ENCODE peak calls at places on chromosomes 5 and 9, in four cellular contexts. F is OCI-LY7, E is type B pancreatic cell, N is cardiac fibroblast. Z is an unnamed sample.

GRCh38 chr5:175896641-175897040 is 25.3 kb downstream of the CPLX2 start:
- DNase-seq in F (no peak), E (no peak), N (no peak), Z (no peak)

GRCh38 chr9:36995927-36996471 is 38.1 kb downstream of the PAX5 start:
- DNase-seq in F (peak; percentile 57), E (no peak), N (peak; percentile 74), Z (peak; percentile 88)

GRCh38 chr9:81431662-81432061 is 257.7 kb downstream of the TLE1 start:
- DNase-seq in F (no peak), E (no peak), N (peak; percentile 34), Z (no peak)

GRCh38 chr5:121500262-121500792 is 351.4 kb upstream of the FTMT start:
- DNase-seq in F (no peak), E (no peak), N (no peak), Z (no peak)

GRCh38 chr5:159965031-159965837 is 43.7 kb upstream of the TTC1 start:
- DNase-seq in F (peak; percentile 42), E (no peak), N (peak; percentile 71), Z (peak; percentile 38)

GRCh38 chr5:115583474-115583873 is 18.8 kb downstream of the TICAM2 start:
- DNase-seq in F (no peak), E (no peak), N (peak; percentile 83), Z (no peak)

GRCh38 chr9:35658144-35658893 is at the start of gene CCDC107:
- DNase-seq in F (peak; percentile 91), E (peak; percentile 92), N (peak; percentile 90), Z (peak; percentile 68)

GRCh38 chr9:130021123-130021522 is 21.9 kb downstream of the FNBP1 start:
- DNase-seq in F (no peak), E (no peak), N (no peak), Z (no peak)

GRCh38 chr5:82396871-82397514 is 118.8 kb upstream of the RPS23 start:
- DNase-seq in F (no peak), E (no peak), N (peak; percentile 99), Z (no peak)

GRCh38 chr5:93594591-93595419 is 11.8 kb downstream of the NR2F1 start:
- DNase-seq in F (no peak), E (no peak), N (no peak), Z (no peak)